ENCODE peak calls at places on chromosomes 11 and 22, in nine cellular contexts. Z, U, A, Q, J, V, W, D and G are unnamed samples.
A peak's percentile ranks its signal among the peaks of the same experiment; 100 is the strongest.

GRCh38 chr11:12159351-12160099 is 49.1 kb downstream of the MICAL2 start:
- DNase-seq in U (no peak), W (peak; percentile 94), A (no peak), V (no peak), Z (no peak), D (peak; percentile 94), J (no peak), Q (peak; percentile 95), G (peak; percentile 94)

GRCh38 chr11:16408619-16409018 is 52.3 kb upstream of the SOX6 start:
- DNase-seq in A (no peak), Q (no peak), W (no peak), Z (no peak), D (no peak), V (no peak), J (no peak), U (no peak), G (no peak)

GRCh38 chr22:37260939-37261338 is 16.9 kb upstream of the RAC2 start:
- DNase-seq in D (peak; percentile 38), Z (peak; percentile 84), U (peak; percentile 65), J (peak; percentile 84), W (peak; percentile 40), Q (peak; percentile 63), V (peak; percentile 65), A (no peak), G (peak; percentile 93)

GRCh38 chr22:30773919-30774318 is 79.2 kb downstream of the OSBP2 start:
- DNase-seq in A (no peak), D (no peak), J (no peak), Z (no peak), U (no peak), Q (no peak), W (no peak), V (no peak), G (no peak)

GRCh38 chr11:86091566-86091965 is 22.7 kb upstream of the PICALM start:
- DNase-seq in A (no peak), U (no peak), D (peak; percentile 73), Z (no peak), J (no peak), V (no peak), Q (peak; percentile 91), W (peak; percentile 91), G (no peak)

GRCh38 chr22:40276877-40277823 is 69.2 kb upstream of the ADSL start:
- DNase-seq in A (no peak), Z (no peak), Q (peak; percentile 48), D (peak; percentile 60), W (peak; percentile 60), U (no peak), V (no peak), J (no peak), G (peak; percentile 73)

GRCh38 chr11:36233226-36233625 is 56.0 kb downstream of the COMMD9 start:
- DNase-seq in W (peak; percentile 35), Q (peak; percentile 22), Z (no peak), A (no peak), J (no peak), D (peak; percentile 72), U (no peak), V (no peak), G (no peak)

GRCh38 chr22:39292561-39293074 is 26.8 kb downstream of the RPL3 start:
- DNase-seq in J (peak; percentile 48), A (peak; percentile 97), W (peak; percentile 96), Z (peak; percentile 98), V (no peak), U (no peak), Q (peak; percentile 97), D (peak; percentile 96), G (peak; percentile 98)